ENCODE peak calls at places on chromosome 4, in six cellular contexts. T is HCT116, S is body of pancreas, U is upper lobe of left lung, Q is right lobe of liver, P is ovary. Y is an unnamed sample.

GRCh38 chr4:31068257-31069075 is 348.3 kb downstream of the PCDH7 start:
- DNase-seq in T (peak; percentile 65), S (no peak), U (no peak), Q (no peak), P (no peak), Y (no peak)

GRCh38 chr4:152360045-152360410 is 175.9 kb downstream of the FBXW7 start:
- DNase-seq in T (no peak), S (no peak), U (no peak), Q (no peak), P (no peak), Y (no peak)

GRCh38 chr4:184310171-184310567 is 92.5 kb upstream of the ENPP6 start:
- DNase-seq in T (no peak), S (peak; percentile 36), U (peak; percentile 66), Q (peak; percentile 55), P (no peak), Y (peak; percentile 55)

GRCh38 chr4:124997124-124997523 is 284.6 kb upstream of the ANKRD50 start:
- DNase-seq in T (no peak), S (no peak), U (no peak), Q (no peak), P (no peak), Y (no peak)

GRCh38 chr4:152501846-152502536 is 33.9 kb downstream of the FBXW7 start:
- DNase-seq in T (no peak), S (no peak), U (no peak), Q (no peak), P (no peak), Y (no peak)

GRCh38 chr4:137310593-137311490 is 221.5 kb downstream of the PCDH18 start:
- DNase-seq in T (no peak), S (no peak), U (no peak), Q (no peak), P (no peak), Y (no peak)

GRCh38 chr4:16294455-16294854 is 68.2 kb upstream of the TAPT1 start:
- DNase-seq in T (no peak), S (no peak), U (no peak), Q (no peak), P (no peak), Y (no peak)

GRCh38 chr4:187184513-187184912 is 460.9 kb upstream of the FAT1 start:
- DNase-seq in T (no peak), S (no peak), U (no peak), Q (no peak), P (no peak), Y (no peak)

GRCh38 chr4:62256469-62256868 is 1056.3 kb downstream of the ADGRL3 start:
- DNase-seq in T (no peak), S (no peak), U (no peak), Q (no peak), P (no peak), Y (no peak)

GRCh38 chr4:24750106-24750505 is 45.3 kb upstream of the SOD3 start:
- DNase-seq in T (no peak), S (no peak), U (no peak), Q (no peak), P (no peak), Y (no peak)

GRCh38 chr4:5082381-5082780 is 31.1 kb downstream of the STK32B start:
- DNase-seq in T (no peak), S (no peak), U (no peak), Q (no peak), P (no peak), Y (no peak)

GRCh38 chr4:59161249-59161648 is 2038.9 kb upstream of the ADGRL3 start:
- DNase-seq in T (no peak), S (no peak), U (no peak), Q (no peak), P (no peak), Y (no peak)

GRCh38 chr4:78601013-78601412 is 49.4 kb downstream of the ANXA3 start:
- DNase-seq in T (no peak), S (no peak), U (no peak), Q (no peak), P (no peak), Y (no peak)

GRCh38 chr4:23766334-23766733 is 123.5 kb downstream of the PPARGC1A start:
- DNase-seq in T (no peak), S (no peak), U (no peak), Q (no peak), P (no peak), Y (no peak)

GRCh38 chr4:28788929-28789490 is 1928.4 kb downstream of the STIM2 start:
- DNase-seq in T (no peak), S (no peak), U (no peak), Q (no peak), P (no peak), Y (no peak)

GRCh38 chr4:107017681-107018321 is 18.3 kb downstream of the DKK2 start:
- DNase-seq in T (no peak), S (no peak), U (no peak), Q (no peak), P (no peak), Y (no peak)

GRCh38 chr4:121484633-121485032 is 103.8 kb upstream of the QRFPR start:
- DNase-seq in T (peak; percentile 29), S (peak; percentile 37), U (peak; percentile 50), Q (no peak), P (no peak), Y (no peak)

DNA sequence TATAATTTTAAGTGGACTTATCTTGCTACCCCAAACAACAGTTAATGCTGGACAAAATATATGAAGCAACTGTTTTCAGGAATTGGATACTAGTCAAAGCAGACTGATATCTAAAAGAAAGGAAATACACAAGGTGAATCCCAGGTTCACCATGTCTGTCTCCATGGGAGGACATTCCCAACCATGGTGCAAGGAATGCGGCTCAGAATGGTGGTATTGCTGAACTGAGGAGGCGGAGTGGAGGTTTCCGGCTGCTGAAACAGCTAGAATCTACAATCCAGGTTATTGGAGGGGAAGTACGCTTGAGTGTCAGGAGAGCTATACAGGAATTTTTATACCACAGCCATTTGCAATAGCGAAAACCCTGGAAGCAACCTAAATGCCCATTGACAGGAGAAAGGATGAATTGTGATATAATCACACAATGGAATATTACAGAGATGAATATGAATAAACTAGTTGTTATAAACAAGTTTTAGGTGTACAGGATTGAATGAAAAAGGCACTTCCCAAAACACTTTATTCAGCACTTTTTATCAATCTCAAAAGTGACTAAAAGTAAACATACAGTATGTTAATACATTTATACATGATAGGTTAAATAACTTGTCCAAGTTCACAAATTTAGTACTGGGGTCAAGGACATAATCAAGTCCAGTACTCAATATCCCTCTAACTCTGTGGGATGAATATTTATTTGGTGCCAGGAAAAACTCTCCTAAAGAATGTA is 9.0 kb downstream of the HMGB2 start:
- DNase-seq in T (no peak), S (no peak), U (no peak), Q (no peak), P (no peak), Y (no peak)
- TF ChIP-seq POLR2A in T (no peak), S (no peak), U (no peak), Q (no peak), P (no peak), Y (no peak)

GRCh38 chr4:98113005-98113404 is 30.3 kb downstream of the STPG2 start:
- DNase-seq in T (peak; percentile 6), S (peak; percentile 19), U (no peak), Q (no peak), P (no peak), Y (no peak)
- TF ChIP-seq CTCF in T (peak; percentile 27), S (no peak), U (peak; percentile 5), Q (no peak), P (no peak), Y (no peak)

GRCh38 chr4:808860-809570 is 16.9 kb downstream of the CPLX1 start:
- DNase-seq in T (no peak), S (no peak), U (no peak), Q (no peak), P (no peak), Y (no peak)

GRCh38 chr4:804804-805203 is 21.1 kb downstream of the CPLX1 start:
- DNase-seq in T (no peak), S (no peak), U (no peak), Q (no peak), P (no peak), Y (no peak)

GRCh38 chr4:803884-804283 is 22.0 kb downstream of the CPLX1 start:
- DNase-seq in T (no peak), S (no peak), U (no peak), Q (no peak), P (no peak), Y (no peak)

DNA sequence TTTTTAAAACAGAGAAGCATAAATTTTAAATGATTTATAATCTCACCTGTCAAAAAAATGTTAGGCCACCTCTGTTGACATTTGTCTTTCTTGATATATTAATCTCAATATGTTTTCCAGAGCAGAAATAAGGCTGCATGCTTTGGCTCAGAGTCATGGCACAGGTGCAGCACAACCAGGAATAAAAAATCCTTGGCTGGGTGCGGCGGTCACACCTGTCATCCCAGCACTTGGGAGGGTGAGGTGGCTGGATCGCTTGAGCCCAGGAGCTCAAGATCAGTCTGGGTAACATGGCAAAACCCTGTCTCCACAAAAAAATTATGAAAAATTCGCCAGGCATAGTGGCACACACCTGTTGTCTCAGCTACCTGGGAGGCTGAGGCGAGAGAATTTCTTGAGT is 18.1 kb downstream of the CPLX1 start:
- DNase-seq in T (no peak), S (peak; percentile 74), U (no peak), Q (no peak), P (no peak), Y (no peak)
- H3K27me3 ChIP-seq in T (no peaks in the 10 kb centered on the region), S (no peaks in the 10 kb centered on the region), U (no peaks in the 10 kb centered on the region), Q (no peaks in the 10 kb centered on the region), P (no peaks in the 10 kb centered on the region), Y (no peaks in the 10 kb centered on the region)

DNA sequence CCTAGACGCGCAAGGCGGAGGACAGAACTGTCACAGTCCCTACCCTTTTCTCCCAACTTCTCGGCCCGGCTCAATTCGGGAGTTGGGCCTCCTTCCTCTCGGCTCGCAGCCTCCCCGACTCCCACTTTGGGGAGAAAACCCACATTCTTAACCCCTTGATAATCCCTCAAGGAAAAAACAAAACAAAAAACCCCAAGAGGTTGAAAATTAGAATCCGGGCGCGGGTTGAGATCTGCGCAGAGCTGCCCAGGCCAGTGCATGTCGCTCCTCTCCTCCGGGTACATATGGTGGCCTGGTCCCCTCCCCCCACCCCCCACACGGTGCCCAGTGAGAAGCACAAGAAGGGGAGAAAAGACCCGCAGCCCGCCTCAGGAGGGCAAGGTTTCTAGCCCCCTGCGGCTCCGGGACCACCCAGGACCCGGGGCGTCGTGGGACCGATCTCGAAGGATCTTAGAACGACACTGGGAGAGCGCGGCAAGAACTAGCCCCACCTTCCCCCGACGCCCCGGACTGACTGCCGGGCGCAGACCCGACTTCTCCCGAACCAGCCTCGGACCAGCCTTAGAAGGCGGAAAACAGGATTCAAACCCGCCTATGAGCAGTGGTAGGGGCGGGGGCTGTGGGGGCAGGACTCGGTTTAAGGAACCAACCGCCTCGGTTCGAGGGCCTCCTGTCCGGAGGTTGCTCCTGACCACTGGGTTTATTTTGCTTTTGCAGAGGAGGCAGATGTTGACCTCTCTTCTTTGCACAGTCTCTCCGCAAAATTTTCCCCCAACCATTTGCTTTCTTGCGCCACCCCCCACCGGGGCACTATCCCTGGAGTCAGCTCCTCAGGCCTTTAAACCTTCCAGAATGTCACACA is 2.5 kb upstream of the PDGFRA start:
- DNase-seq in T (no peak), S (peak; percentile 30), U (peak; percentile 46), Q (peak; percentile 53), P (peak; percentile 69), Y (peak; percentile 52)
- TF ChIP-seq POLR2A in T (no peak), S (peak; percentile 38), U (no peak), Q (peak; percentile 47), P (peak; percentile 73), Y (no peak)

GRCh38 chr4:73341454-73341853 is 62.6 kb upstream of the ALB start:
- DNase-seq in T (peak; percentile 33), S (peak; percentile 68), U (no peak), Q (peak; percentile 79), P (peak; percentile 25), Y (no peak)
- TF ChIP-seq CTCF in T (peak; percentile 82), S (peak; percentile 91), U (peak; percentile 24), Q (peak; percentile 64), P (peak; percentile 36), Y (peak; percentile 79)

Y was measured in Peyer's patch.